ENCODE peak calls at places on chromosomes 7 and 10, in seven cellular contexts. O is activated effector memory CD4-positive, alpha-beta T cell treated with Interleukin-2 at 50 U/mL for 16 hours; L is H7; M is ELF-1; A is activated CD4-positive, CD25-positive, alpha-beta regulatory T cell treated with anti-CD3 and anti-CD28 coated beads, Interleukin-2, amount 50 U/mL, for 72 hours; E is amniotic stem cell; X is AG08396. I is an unnamed sample.

GRCh38 chr7:8590791-8591190 is 157.4 kb downstream of the NXPH1 start:
- DNase-seq in A (no peak), M (no peak), E (no peak), X (no peak), O (no peak), L (no peak), I (no peak)

GRCh38 chr10:87500646-87501048 is 4.0 kb upstream of the MINPP1 start:
- DNase-seq in X (no peak), O (no peak), E (no peak), M (no peak), A (no peak), L (no peak), I (no peak)

GRCh38 chr10:10830316-10831061 is 187.2 kb upstream of the CELF2 start:
- DNase-seq in A (no peak), L (no peak), O (no peak), X (peak; percentile 23), M (no peak), E (peak; percentile 67), I (no peak)

GRCh38 chr10:59465089-59465488 is 102.7 kb upstream of the FAM13C start:
- DNase-seq in E (no peak), X (peak; percentile 28), A (no peak), O (no peak), M (peak; percentile 3), L (peak; percentile 20), I (no peak)

GRCh38 chr10:88186335-88186734 is 322.9 kb downstream of the PTEN start:
- DNase-seq in L (no peak), A (no peak), O (no peak), E (peak; percentile 64), X (peak; percentile 61), M (no peak), I (no peak)

GRCh38 chr10:101031796-101032636 is 982 bp downstream of the SFXN3 start:
- DNase-seq in E (peak; percentile 40), A (peak; percentile 67), O (peak; percentile 70), X (peak; percentile 77), M (peak; percentile 72), L (peak; percentile 89), I (peak; percentile 89)

GRCh38 chr10:66627156-66627555 is 298.7 kb upstream of the LRRTM3 start:
- DNase-seq in X (no peak), A (no peak), M (no peak), L (peak; percentile 62), O (no peak), E (no peak), I (no peak)

GRCh38 chr7:89837515-89837914 is 316.8 kb upstream of the STEAP1 start:
- DNase-seq in L (no peak), A (no peak), X (no peak), E (no peak), M (no peak), O (no peak), I (no peak)

GRCh38 chr7:111212857-111213523 is 122.1 kb downstream of the LRRN3 start:
- DNase-seq in O (no peak), L (no peak), E (no peak), M (no peak), A (no peak), X (no peak), I (no peak)

GRCh38 chr7:39946693-39947092 is 3.4 kb upstream of the CDK13 start:
- DNase-seq in A (no peak), O (no peak), E (no peak), M (peak; percentile 12), X (no peak), L (peak; percentile 47), I (no peak)

GRCh38 chr7:116834815-116835533 is 27.4 kb upstream of the CAPZA2 start:
- DNase-seq in A (no peak), L (no peak), M (no peak), O (no peak), X (peak; percentile 16), E (no peak), I (no peak)

GRCh38 chr7:2967705-2968104 is 76.0 kb downstream of the CARD11 start:
- DNase-seq in X (no peak), A (peak; percentile 1), L (no peak), O (no peak), M (no peak), E (no peak), I (no peak)

GRCh38 chr7:138755331-138755747 is 42.5 kb upstream of the TMEM213 start:
- DNase-seq in O (no peak), M (peak; percentile 89), E (no peak), A (no peak), L (peak; percentile 63), X (peak; percentile 17), I (no peak)

GRCh38 chr10:58857251-58857650 is 319.2 kb upstream of the PHYHIPL start:
- DNase-seq in O (no peak), M (no peak), E (no peak), L (no peak), A (no peak), X (no peak), I (no peak)

GRCh38 chr7:114795475-114795874 is 126.4 kb upstream of the MDFIC start:
- DNase-seq in E (no peak), O (no peak), A (no peak), M (no peak), X (no peak), L (no peak), I (no peak)

GRCh38 chr10:112671743-112672142 is 224.7 kb downstream of the VTI1A start:
- DNase-seq in A (no peak), O (no peak), E (no peak), L (no peak), M (no peak), X (no peak), I (no peak)

GRCh38 chr10:132329565-132330485 is 2.2 kb upstream of the LRRC27 start:
- DNase-seq in L (peak; percentile 29), A (no peak), O (peak; percentile 18), X (no peak), M (peak; percentile 37), E (no peak), I (peak; percentile 35)

GRCh38 chr7:1086588-1087461 is 1.1 kb upstream of the GPER1 start:
- DNase-seq in X (peak; percentile 92), O (peak; percentile 53), M (peak; percentile 89), E (peak; percentile 56), L (peak; percentile 98), A (peak; percentile 83), I (peak; percentile 65)

GRCh38 chr7:159065852-159066480 is 78.7 kb downstream of the VIPR2 start:
- DNase-seq in M (no peak), L (peak; percentile 35), E (no peak), O (no peak), X (no peak), A (no peak), I (no peak)

GRCh38 chr10:60140681-60141632 is 234.6 kb upstream of the CCDC6 start:
- DNase-seq in X (no peak), L (peak; percentile 44), O (no peak), A (no peak), M (peak; percentile 89), E (no peak), I (no peak)

GRCh38 chr7:39732837-39733804 is 109.7 kb downstream of the RALA start:
- DNase-seq in A (peak; percentile 98), X (peak; percentile 96), O (peak; percentile 86), M (peak; percentile 97), E (peak; percentile 99), L (peak; percentile 90), I (peak; percentile 92)

GRCh38 chr10:112954974-112955735 is 5.1 kb downstream of the TCF7L2 start:
- DNase-seq in L (peak; percentile 51), X (no peak), E (no peak), A (no peak), M (no peak), O (no peak), I (no peak)

GRCh38 chr10:127524869-127525268 is 24.2 kb upstream of the NPS start:
- DNase-seq in X (no peak), L (no peak), E (no peak), O (no peak), M (no peak), A (no peak), I (no peak)

GRCh38 chr10:91349381-91349780 is 60.8 kb upstream of the HECTD2 start:
- DNase-seq in L (no peak), M (peak; percentile 16), X (peak; percentile 44), O (no peak), E (peak; percentile 60), A (no peak), I (no peak)

GRCh38 chr10:70699659-70700174 is 27.4 kb downstream of the ADAMTS14 start:
- DNase-seq in O (no peak), X (no peak), E (no peak), A (no peak), M (peak; percentile 71), L (peak; percentile 72), I (no peak)